ENCODE peak calls at places on chromosome 3, in eight cellular contexts. L is HuH-7.5, F is GM13977, J is neural crest cell, Q is NCI-H1694 treated with DMSO at 0.1 percent for 48 hours, Y is DMS153, W is fibroblast of the conjunctiva, N is RWPE1. T is an unnamed sample.

GRCh38 chr3:82133070-82133606 is 371.7 kb upstream of the GBE1 start:
- DNase-seq in F (peak), N (peak), Y (no peak), L (no peak), J (peak), Q (peak), W (peak), T (no peak)

GRCh38 chr3:124920718-124921117 is 13.8 kb downstream of the MUC13 start:
- DNase-seq in L (no peak), Q (no peak), N (no peak), J (no peak), Y (no peak), W (no peak), F (no peak), T (no peak)

GRCh38 chr3:159855599-159856495 is 132.8 kb upstream of the IL12A start:
- DNase-seq in N (no peak), W (no peak), L (no peak), F (no peak), J (no peak), Y (no peak), Q (no peak), T (no peak)

GRCh38 chr3:172622916-172623700 is 87.8 kb downstream of the NCEH1 start:
- DNase-seq in J (peak), F (peak), Q (no peak), Y (peak), W (no peak), N (peak), L (no peak), T (peak)

GRCh38 chr3:10962481-10963036 is 30.0 kb upstream of the SLC6A1 start:
- DNase-seq in J (no peak), N (no peak), F (no peak), W (no peak), Q (no peak), Y (no peak), L (no peak), T (no peak)

GRCh38 chr3:53775834-53776251 is 70.4 kb downstream of the CHDH start:
- DNase-seq in F (no peak), J (no peak), N (peak), W (peak), L (no peak), Q (no peak), Y (no peak), T (no peak)

GRCh38 chr3:27507515-27508266 is 23.5 kb upstream of the SLC4A7 start:
- DNase-seq in W (no peak), L (no peak), J (no peak), N (peak), Y (peak), F (no peak), Q (no peak), T (no peak)

GRCh38 chr3:144187531-144188230 is 216.1 kb downstream of the DIPK2A start:
- DNase-seq in Y (peak), F (no peak), L (no peak), J (no peak), W (no peak), Q (peak), N (no peak), T (no peak)

GRCh38 chr3:151709847-151710246 is 23.9 kb upstream of the AADACL2 start:
- DNase-seq in Y (no peak), W (no peak), Q (no peak), F (no peak), N (no peak), J (no peak), L (no peak), T (no peak)

GRCh38 chr3:31370681-31371080 is 162.0 kb upstream of the STT3B start:
- DNase-seq in N (no peak), Y (no peak), F (no peak), J (no peak), L (no peak), Q (no peak), W (no peak), T (no peak)

GRCh38 chr3:28586325-28586724 is 237.7 kb upstream of the AZI2 start:
- DNase-seq in Q (no peak), J (no peak), Y (no peak), L (no peak), N (no peak), W (no peak), F (no peak), T (no peak)

GRCh38 chr3:197450295-197450694 is 105.5 kb downstream of the BDH1 start:
- DNase-seq in W (no peak), Y (no peak), N (no peak), F (no peak), J (no peak), Q (no peak), L (no peak), T (no peak)

GRCh38 chr3:57512174-57512573 is 32.0 kb downstream of the DNAH12 start:
- DNase-seq in L (no peak), W (no peak), Q (no peak), Y (no peak), N (no peak), J (no peak), F (no peak), T (no peak)

GRCh38 chr3:62051506-62051905 is 321.8 kb downstream of the FEZF2 start:
- DNase-seq in J (no peak), N (peak), Q (peak), L (peak), W (peak), F (no peak), Y (no peak), T (no peak)

GRCh38 chr3:86792316-86792715 is 198.6 kb downstream of the VGLL3 start:
- DNase-seq in F (no peak), J (no peak), N (no peak), W (peak), L (no peak), Q (no peak), Y (no peak), T (no peak)

GRCh38 chr3:197748597-197749314 is 927 bp upstream of the FYTTD1 start:
- DNase-seq in F (no peak), N (no peak), J (no peak), L (no peak), Q (no peak), W (no peak), Y (no peak), T (no peak)

GRCh38 chr3:142152349-142152748 is 3.0 kb upstream of the TFDP2 start:
- DNase-seq in J (no peak), F (no peak), N (no peak), W (no peak), Q (no peak), Y (no peak), L (peak), T (no peak)

GRCh38 chr3:175651716-175652115 is 792.6 kb downstream of the NAALADL2 start:
- DNase-seq in Q (no peak), W (no peak), N (no peak), Y (no peak), L (no peak), F (no peak), J (no peak), T (no peak)

GRCh38 chr3:184582583-184582982 is 21.0 kb downstream of the EPHB3 start:
- DNase-seq in L (no peak), Q (no peak), J (no peak), W (no peak), F (no peak), N (no peak), Y (peak), T (no peak)

GRCh38 chr3:18868911-18869689 is 279.2 kb upstream of the KCNH8 start:
- DNase-seq in F (no peak), L (no peak), J (no peak), Y (no peak), N (no peak), Q (no peak), W (no peak), T (no peak)

GRCh38 chr3:24679429-24679828 is 184.8 kb upstream of the THRB start:
- DNase-seq in N (no peak), J (no peak), Y (no peak), Q (no peak), F (no peak), W (no peak), L (no peak), T (no peak)

GRCh38 chr3:38646630-38647029 is 2.9 kb downstream of the SCN5A start:
- DNase-seq in W (peak), J (no peak), Q (peak), N (no peak), L (peak), F (peak), Y (no peak), T (no peak)

GRCh38 chr3:157493627-157494550 is 9.3 kb downstream of the VEPH1 start:
- DNase-seq in J (no peak), N (peak), F (peak), Y (peak), L (no peak), W (peak), Q (peak), T (no peak)

GRCh38 chr3:56792201-56792600 is 9.5 kb downstream of the ARHGEF3 start:
- DNase-seq in Q (no peak), F (no peak), J (no peak), N (no peak), Y (no peak), W (no peak), L (no peak), T (no peak)

GRCh38 chr3:185381321-185381720 is 18.4 kb downstream of the MAP3K13 start:
- DNase-seq in Y (no peak), L (no peak), W (no peak), J (no peak), N (no peak), F (no peak), Q (no peak), T (no peak)

GRCh38 chr3:111496894-111497559 is 45.0 kb upstream of the CD96 start:
- DNase-seq in W (no peak), F (no peak), Y (no peak), Q (no peak), N (no peak), L (no peak), J (no peak), T (no peak)

GRCh38 chr3:32304510-32304909 is 66.0 kb downstream of the CMTM8 start:
- DNase-seq in Q (peak), N (no peak), W (no peak), J (no peak), F (no peak), L (peak), Y (peak), T (no peak)

GRCh38 chr3:10223676-10224639 is 24.3 kb upstream of the TATDN2 start:
- DNase-seq in J (no peak), Q (no peak), W (no peak), L (no peak), Y (no peak), F (peak), N (no peak), T (no peak)

GRCh38 chr3:45803252-45803935 is 7.1 kb upstream of the SLC6A20 start:
- DNase-seq in N (no peak), F (no peak), L (no peak), W (no peak), Y (no peak), Q (no peak), J (no peak), T (no peak)

GRCh38 chr3:194220776-194221735 is 85.1 kb downstream of the HES1 start:
- DNase-seq in F (no peak), W (no peak), N (peak), L (no peak), J (no peak), Q (no peak), Y (no peak), T (no peak)

GRCh38 chr3:27073903-27074302 is 295.3 kb downstream of the NEK10 start:
- DNase-seq in W (no peak), N (no peak), J (no peak), F (no peak), Y (no peak), Q (no peak), L (no peak), T (no peak)

T was measured in effector CD8-positive, alpha-beta T cell.